ENCODE peak calls at places on chromosome 14, in four cellular contexts. T is K562, O is mammary epithelial cell, K is HepG2. Q is an unnamed sample.

GRCh38 chr14:92954933-92955332 is 32.0 kb downstream of the CHGA start:
- DNase-seq in T (no peak), O (no peak), K (no peak), Q (no peak)

GRCh38 chr14:26730929-26731618 is 133.2 kb upstream of the NOVA1 start:
- DNase-seq in T (peak; percentile 4), O (no peak), K (no peak), Q (no peak)

GRCh38 chr14:53109028-53109687 is 44.0 kb downstream of the DDHD1 start:
- DNase-seq in T (no peak), O (no peak), K (no peak), Q (no peak)

GRCh38 chr14:92525318-92526095 is 11.9 kb downstream of the RIN3 start:
- DNase-seq in T (no peak), O (no peak), K (no peak), Q (no peak)

GRCh38 chr14:28102814-28103213 is 663.8 kb upstream of the FOXG1 start:
- DNase-seq in T (no peak), O (peak; percentile 0), K (no peak), Q (no peak)

GRCh38 chr14:75277796-75278421 is 719 bp upstream of the FOS start:
- DNase-seq in T (no peak), O (peak; percentile 61), K (no peak), Q (no peak)

GRCh38 chr14:39426605-39427004 is 5.6 kb downstream of the FBXO33 start:
- DNase-seq in T (no peak), O (peak; percentile 31), K (peak; percentile 56), Q (no peak)

GRCh38 chr14:60642790-60643397 is 6.4 kb downstream of the SIX1 start:
- DNase-seq in T (no peak), O (no peak), K (no peak), Q (no peak)

GRCh38 chr14:74720526-74720925 is 7.6 kb downstream of the FCF1 start:
- DNase-seq in T (no peak), O (no peak), K (no peak), Q (no peak)

GRCh38 chr14:20686386-20687143 is 2.0 kb upstream of the ANG start:
- DNase-seq in T (no peak), O (no peak), K (peak; percentile 98), Q (no peak)

GRCh38 chr14:104149617-104150141 is 11.3 kb downstream of the KIF26A start:
- DNase-seq in T (no peak), O (no peak), K (no peak), Q (no peak)

GRCh38 chr14:61812347-61813100 is 50.3 kb downstream of the SNAPC1 start:
- DNase-seq in T (no peak), O (peak; percentile 3), K (no peak), Q (no peak)
- TF ChIP-seq EZH2 in T (no peak), O (no peak), K (no peak), Q (no peak)

DNA sequence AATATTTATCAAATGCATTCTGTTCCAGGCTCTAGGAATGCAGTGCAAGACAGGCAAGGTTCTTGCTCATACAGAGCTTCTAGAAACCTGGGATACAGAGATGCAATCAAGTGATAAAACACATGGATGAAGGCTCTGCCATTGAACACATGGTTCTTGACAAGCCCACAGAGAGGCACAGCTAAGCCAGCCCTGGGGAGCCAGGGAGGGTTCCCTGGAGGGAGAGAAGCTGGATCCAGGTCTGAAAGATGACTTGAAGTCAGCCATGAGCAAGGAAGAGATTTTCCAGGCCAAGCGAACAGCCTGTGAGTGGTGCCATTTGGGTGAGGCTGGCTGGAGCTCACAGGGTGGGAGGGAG is 66.2 kb downstream of the IRF2BPL start:
- DNase-seq in T (no peak), O (no peak), K (no peak), Q (no peak)
- H3K4me3 ChIP-seq in T (peak overlapping the region; percentile 23), O (peak overlapping the region; percentile 7), K (peak overlapping the region; percentile 60), Q (peak overlapping the region; percentile 74)

GRCh38 chr14:102951799-102952198 is 29.3 kb downstream of the AMN start:
- DNase-seq in T (no peak), O (no peak), K (no peak), Q (no peak)

GRCh38 chr14:102949062-102949800 is 26.8 kb downstream of the AMN start:
- DNase-seq in T (no peak), O (no peak), K (no peak), Q (no peak)

GRCh38 chr14:102949801-102950451 is 27.5 kb downstream of the AMN start:
- DNase-seq in T (no peak), O (no peak), K (no peak), Q (no peak)

GRCh38 chr14:102952276-102952675 is 29.8 kb downstream of the AMN start:
- DNase-seq in T (no peak), O (no peak), K (no peak), Q (no peak)

GRCh38 chr14:102951034-102951433 is 28.6 kb downstream of the AMN start:
- DNase-seq in T (no peak), O (no peak), K (no peak), Q (no peak)
- H3K36me3 ChIP-seq in T (peaks cover 29% of the 10 kb centered on the region), O (peaks cover 24% of the 10 kb centered on the region), K (peaks cover 48% of the 10 kb centered on the region), Q (peaks cover 52% of the 10 kb centered on the region)

GRCh38 chr14:99381688-99382060 is 99.0 kb downstream of the SETD3 start:
- DNase-seq in T (no peak), O (no peak), K (no peak), Q (no peak)
- TF ChIP-seq EZH2 in T (no peak), O (no peak), K (no peak), Q (no peak)